ENCODE peak calls at places on chromosomes 5 and 9, in five cellular contexts. Q is NB4, M is transverse colon, F is IMR-90, S is heart left ventricle. X is an unnamed sample.

GRCh38 chr9:83959061-83959460 is 21.0 kb downstream of the HNRNPK start:
- DNase-seq in Q (no peak), M (no peak), S (no peak), F (peak; percentile 86), X (no peak)

GRCh38 chr9:21854119-21854518 is 51.7 kb downstream of the MTAP start:
- DNase-seq in F (no peak), Q (no peak), S (no peak), M (no peak), X (no peak)

GRCh38 chr5:150616024-150616470 is 24.4 kb upstream of the SYNPO start:
- DNase-seq in F (no peak), S (peak; percentile 87), Q (no peak), M (peak; percentile 82), X (no peak)

GRCh38 chr9:87324613-87325194 is 173.0 kb upstream of the DAPK1 start:
- DNase-seq in F (peak; percentile 68), Q (peak; percentile 50), M (no peak), S (no peak), X (no peak)

GRCh38 chr5:40273936-40274335 is 405.8 kb upstream of the PTGER4 start:
- DNase-seq in F (peak; percentile 19), Q (no peak), S (no peak), M (no peak), X (no peak)

GRCh38 chr5:173950829-173951228 is 38.1 kb upstream of the C5orf47 start:
- DNase-seq in Q (no peak), S (no peak), F (no peak), M (no peak), X (no peak)

GRCh38 chr5:81756016-81756415 is 5.1 kb upstream of the SSBP2 start:
- DNase-seq in M (no peak), F (no peak), S (no peak), Q (no peak), X (no peak)

GRCh38 chr9:99143661-99144060 is 38.7 kb downstream of the TGFBR1 start:
- DNase-seq in F (no peak), Q (no peak), M (no peak), S (no peak), X (no peak)

GRCh38 chr5:147756566-147756965 is 26.0 kb downstream of the JAKMIP2 start:
- DNase-seq in S (no peak), M (no peak), Q (no peak), F (no peak), X (no peak)

GRCh38 chr9:33765411-33765810 is 29.9 kb upstream of the PRSS3 start:
- DNase-seq in S (no peak), Q (peak; percentile 36), F (peak; percentile 70), M (no peak), X (no peak)

GRCh38 chr9:133513214-133514088 is 11.3 kb downstream of the MYMK start:
- DNase-seq in M (no peak), F (no peak), S (peak; percentile 61), Q (no peak), X (no peak)

GRCh38 chr9:5767968-5768932 is 64.7 kb downstream of the ERMP1 start:
- DNase-seq in Q (no peak), F (no peak), M (no peak), S (no peak), X (no peak)

GRCh38 chr5:175889910-175890684 is 18.7 kb downstream of the CPLX2 start:
- DNase-seq in F (peak; percentile 17), S (no peak), M (no peak), Q (no peak), X (no peak)

GRCh38 chr9:93726147-93726546 is 149.8 kb downstream of the PHF2 start:
- DNase-seq in S (no peak), M (no peak), F (no peak), Q (no peak), X (no peak)

GRCh38 chr9:3576358-3576757 is 50.6 kb upstream of the RFX3 start:
- DNase-seq in F (no peak), S (no peak), M (no peak), Q (peak; percentile 85), X (no peak)

GRCh38 chr5:80175337-80175736 is 80.5 kb downstream of the SERINC5 start:
- DNase-seq in S (no peak), Q (no peak), F (no peak), M (no peak), X (no peak)

GRCh38 chr5:124920909-124921666 is 174.6 kb upstream of the ZNF608 start:
- DNase-seq in S (no peak), M (no peak), F (no peak), Q (peak; percentile 25), X (no peak)

GRCh38 chr5:178627259-178627598 is 379 bp upstream of the CLK4 start:
- DNase-seq in S (no peak), M (no peak), Q (no peak), F (no peak), X (no peak)

GRCh38 chr5:154707641-154708040 is 47.5 kb upstream of the LARP1 start:
- DNase-seq in Q (no peak), M (no peak), F (no peak), S (no peak), X (no peak)

GRCh38 chr5:77906806-77907205 is 130.7 kb upstream of the TBCA start:
- DNase-seq in M (no peak), Q (no peak), S (no peak), F (peak; percentile 92), X (no peak)

GRCh38 chr5:80957031-80957761 is 3.0 kb upstream of the RASGRF2 start:
- DNase-seq in F (no peak), S (no peak), Q (no peak), M (no peak), X (no peak)

DNA sequence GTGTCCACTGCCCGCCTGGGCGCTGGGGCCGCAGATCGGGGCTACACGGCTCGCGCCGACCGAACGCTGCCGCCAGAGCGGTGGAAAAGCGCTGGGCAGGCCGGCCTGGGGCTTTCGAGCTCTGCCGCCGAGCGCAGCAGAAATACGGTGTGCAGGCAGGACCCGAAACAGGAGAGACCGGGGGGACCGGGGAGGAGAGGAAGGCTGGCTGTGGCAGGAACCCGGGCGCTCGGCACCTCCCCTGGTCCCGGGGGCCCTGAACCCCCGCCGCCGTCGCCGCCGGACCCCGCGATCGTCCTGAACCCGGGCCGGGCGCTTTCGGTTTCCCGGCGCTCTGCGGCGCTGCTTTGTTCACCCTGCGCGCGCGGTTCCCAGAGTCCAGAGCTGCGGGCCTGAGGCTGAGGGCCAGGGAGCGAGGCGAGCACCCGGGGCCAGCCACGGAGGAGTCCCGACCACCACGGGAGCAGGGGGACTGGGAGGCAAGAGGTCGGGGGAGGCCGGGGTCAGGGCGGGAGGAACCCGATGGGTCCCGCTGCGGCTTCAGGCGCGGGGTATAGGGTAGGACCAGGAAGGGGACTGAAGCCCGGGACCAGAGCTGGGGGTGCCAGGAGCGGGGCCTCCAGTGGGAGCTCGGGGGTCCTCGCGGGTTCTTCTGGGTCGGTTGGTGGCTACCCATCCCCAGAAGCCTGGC is 12.0 kb downstream of the IRX2 start:
- DNase-seq in Q (no peak), F (no peak), M (no peak), S (peak; percentile 62), X (no peak)
- TF ChIP-seq CTCF in Q (no peak), F (no peak), M (no peak), S (no peak), X (no peak)

DNA sequence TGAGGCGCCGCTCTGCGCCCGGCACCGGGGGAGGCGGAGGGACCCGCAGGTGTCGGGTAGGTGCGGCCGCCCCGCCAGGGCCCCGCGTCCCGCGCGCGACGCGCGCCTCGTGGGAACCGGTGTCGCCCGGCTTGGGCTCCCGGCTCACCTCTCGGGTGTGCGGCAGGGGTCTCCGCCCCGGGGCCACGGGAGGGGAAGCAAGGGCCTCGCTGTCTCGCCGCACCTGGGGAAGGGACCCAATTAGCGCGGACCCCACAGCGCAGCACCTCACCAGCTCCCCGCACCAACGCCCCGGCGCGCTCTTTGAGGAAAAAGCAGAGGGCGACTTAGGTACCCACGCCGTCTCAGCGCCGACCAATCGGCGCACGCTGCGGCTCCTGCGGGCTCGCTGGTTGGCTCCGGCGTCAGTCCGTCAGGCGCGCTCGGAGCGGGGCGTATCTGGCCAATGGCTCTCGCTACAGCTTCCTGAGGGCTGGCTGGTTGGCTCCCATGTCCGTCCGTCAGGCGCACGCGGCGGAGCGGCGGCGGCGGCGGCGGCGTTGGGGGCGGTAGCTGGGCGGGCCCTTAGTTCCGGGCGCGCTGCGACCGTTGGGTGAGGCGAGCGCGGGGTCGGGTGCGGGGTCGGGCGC is at the start of gene TRAF2:
- DNase-seq in F (peak; percentile 99), M (peak; percentile 98), Q (peak; percentile 99), S (peak; percentile 99), X (peak; percentile 97)
- TF ChIP-seq POLR2A in F (no peak), M (peak; percentile 59), Q (peak; percentile 83), S (peak; percentile 85), X (no peak)

DNA sequence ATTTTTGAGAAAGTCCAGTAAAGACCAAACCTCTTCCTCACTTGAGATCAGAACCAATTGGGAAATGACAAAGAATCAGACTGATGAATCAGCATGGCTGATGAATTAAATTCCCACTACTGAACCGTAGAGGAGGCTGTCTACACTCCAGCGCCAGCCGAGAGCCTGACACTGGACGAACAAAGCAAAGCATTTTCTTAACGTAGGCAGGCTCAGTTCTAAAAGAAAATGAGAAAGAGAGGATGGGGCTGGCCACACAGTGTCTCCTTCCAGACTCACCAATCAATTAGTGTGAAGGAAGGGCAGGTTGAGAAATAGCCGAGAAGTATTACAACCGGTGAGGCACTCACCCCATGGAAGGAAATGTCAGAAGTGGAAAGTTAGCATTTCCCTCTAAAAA is 49.4 kb downstream of the ITGA1 start:
- DNase-seq in M (no peak), S (no peak), Q (no peak), F (peak; percentile 73), X (no peak)
- H3K4me3 ChIP-seq in M (no peak overlapping the region), S (peak overlapping the region; percentile 26), Q (no peak overlapping the region), F (peak overlapping the region; percentile 4), X (no peak overlapping the region)

DNA sequence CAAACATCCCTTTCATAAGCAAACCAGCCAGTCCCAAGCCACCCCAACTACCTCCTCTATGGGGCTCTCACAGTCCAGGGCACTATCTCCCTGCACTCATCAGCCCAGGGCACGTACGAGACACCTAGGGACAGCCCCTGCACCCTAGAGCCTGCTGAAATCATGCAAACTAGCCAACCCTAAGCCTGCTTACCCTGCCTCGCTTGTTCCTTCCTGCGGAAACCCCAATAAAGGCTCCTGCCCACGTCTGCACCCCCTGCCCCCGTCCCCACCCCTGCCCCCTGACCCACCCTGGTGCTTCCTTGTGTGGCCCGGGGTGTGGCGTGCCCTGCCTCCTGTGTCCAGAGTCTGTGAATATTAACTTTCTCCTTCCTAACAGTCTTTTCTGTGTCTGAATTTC is 135.9 kb downstream of the GADD45G start:
- DNase-seq in Q (no peak), S (no peak), M (peak; percentile 49), F (no peak), X (no peak)
- TF ChIP-seq CTCF in Q (no peak), S (no peak), M (no peak), F (no peak), X (no peak)

DNA sequence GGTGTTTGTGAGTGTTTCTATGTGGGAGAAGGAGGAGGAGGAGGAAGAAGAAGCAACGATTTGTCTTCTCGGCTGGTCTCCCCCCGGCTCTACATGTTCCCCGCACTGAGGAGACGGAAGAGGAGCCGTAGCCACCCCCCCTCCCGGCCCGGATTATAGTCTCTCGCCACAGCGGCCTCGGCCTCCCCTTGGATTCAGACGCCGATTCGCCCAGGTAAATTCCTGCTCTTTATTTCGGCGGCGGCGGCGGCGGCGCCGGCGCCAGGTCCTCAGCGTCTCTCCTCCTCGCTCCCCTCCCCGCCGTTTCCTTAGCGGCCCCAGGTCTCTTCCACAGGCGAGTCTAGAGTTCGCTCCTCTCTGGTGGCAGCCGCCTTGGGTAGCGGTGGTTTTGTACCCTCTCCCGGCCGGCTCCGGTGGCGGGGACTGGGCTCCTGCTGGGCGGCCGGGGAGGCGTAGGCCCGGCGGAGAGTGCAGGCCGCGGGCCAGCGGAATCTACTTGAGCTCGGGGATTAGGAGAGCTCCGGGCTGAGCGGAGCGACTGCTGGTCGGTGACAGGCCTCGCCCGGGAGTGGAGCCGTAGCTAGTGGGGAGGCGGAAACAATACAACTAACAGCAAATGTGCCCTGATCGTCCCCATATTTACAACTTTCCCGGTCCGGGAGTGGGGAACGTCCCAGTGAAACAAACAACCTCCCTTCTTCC is 547 bp downstream of the NIPBL start:
- DNase-seq in S (peak; percentile 85), M (peak; percentile 66), F (peak; percentile 56), Q (peak; percentile 79), X (peak; percentile 46)
- TF ChIP-seq POLR2A in S (no peak), M (peak; percentile 35), F (no peak), Q (no peak), X (no peak)

X was measured in lower leg skin.